ENCODE peak calls at places on chromosomes 2 and 18, in five cellular contexts. V is GM06990, R is pancreas, M is uterus, Q is BJ. W is an unnamed sample.

GRCh38 chr18:22900558-22901183 is 32.5 kb upstream of the RBBP8 start:
- DNase-seq in V (no peak), R (peak; percentile 60), M (no peak), Q (no peak), W (peak; percentile 23)

GRCh38 chr2:99088017-99088416 is 53.5 kb upstream of the C2orf15 start:
- DNase-seq in V (peak; percentile 15), R (no peak), M (no peak), Q (no peak), W (no peak)

GRCh38 chr2:16102976-16103380 is 162.6 kb downstream of the MYCN start:
- DNase-seq in V (no peak), R (no peak), M (no peak), Q (no peak), W (no peak)

GRCh38 chr18:72155327-72155726 is 388.8 kb downstream of the CBLN2 start:
- DNase-seq in V (no peak), R (no peak), M (no peak), Q (no peak), W (no peak)

GRCh38 chr2:45904267-45904921 is 252.9 kb downstream of the PRKCE start:
- DNase-seq in V (no peak), R (no peak), M (no peak), Q (no peak), W (peak; percentile 74)

GRCh38 chr2:240123821-240124650 is 12.1 kb downstream of the COPS9 start:
- DNase-seq in V (no peak), R (no peak), M (no peak), Q (no peak), W (no peak)

GRCh38 chr2:223537669-223538601 is 64.2 kb downstream of the SCG2 start:
- DNase-seq in V (no peak), R (no peak), M (no peak), Q (no peak), W (peak; percentile 24)

GRCh38 chr2:40344364-40344763 is 107.5 kb downstream of the SLC8A1 start:
- DNase-seq in V (no peak), R (no peak), M (no peak), Q (no peak), W (no peak)

GRCh38 chr18:40489301-40489700 is 1465.7 kb upstream of the PIK3C3 start:
- DNase-seq in V (no peak), R (no peak), M (no peak), Q (no peak), W (no peak)

GRCh38 chr2:218130373-218130772 is 4.5 kb downstream of the CXCR2 start:
- DNase-seq in V (no peak), R (no peak), M (no peak), Q (no peak), W (no peak)

GRCh38 chr2:217714268-217714643 is 288.5 kb downstream of the TNS1 start:
- DNase-seq in V (no peak), R (no peak), M (no peak), Q (no peak), W (peak; percentile 43)

GRCh38 chr18:28163201-28163778 is 13.6 kb downstream of the CDH2 start:
- DNase-seq in V (no peak), R (no peak), M (no peak), Q (no peak), W (peak; percentile 88)

GRCh38 chr2:197247083-197247482 is 63.5 kb downstream of the ANKRD44 start:
- DNase-seq in V (no peak), R (no peak), M (no peak), Q (no peak), W (no peak)

GRCh38 chr2:199704358-199705238 is 146.4 kb downstream of the FTCDNL1 start:
- DNase-seq in V (no peak), R (peak; percentile 30), M (no peak), Q (no peak), W (peak; percentile 15)

GRCh38 chr18:70936160-70936559 is 647.3 kb downstream of the SOCS6 start:
- DNase-seq in V (no peak), R (no peak), M (no peak), Q (no peak), W (no peak)

GRCh38 chr2:222903234-222904220 is 42.7 kb downstream of the ACSL3 start:
- DNase-seq in V (no peak), R (peak; percentile 43), M (peak; percentile 28), Q (no peak), W (peak; percentile 78)

GRCh38 chr2:204479557-204479956 is 65.7 kb upstream of the PARD3B start:
- DNase-seq in V (no peak), R (no peak), M (no peak), Q (no peak), W (peak; percentile 35)

GRCh38 chr2:113276216-113276905 is 2.4 kb downstream of the PAX8 start:
- DNase-seq in V (no peak), R (no peak), M (no peak), Q (no peak), W (no peak)

GRCh38 chr2:68196120-68196716 is 38.5 kb downstream of the PNO1 start:
- DNase-seq in V (no peak), R (no peak), M (peak; percentile 51), Q (no peak), W (peak; percentile 66)

GRCh38 chr2:102241616-102242260 is 54.9 kb downstream of the IL1RL2 start:
- DNase-seq in V (no peak), R (no peak), M (no peak), Q (no peak), W (no peak)

GRCh38 chr2:102240640-102241370 is 54.0 kb downstream of the IL1RL2 start:
- DNase-seq in V (peak; percentile 72), R (peak; percentile 90), M (peak; percentile 91), Q (peak; percentile 82), W (peak; percentile 96)

GRCh38 chr2:102251042-102251848 is 60.1 kb upstream of the IL1RL1 start:
- DNase-seq in V (peak; percentile 28), R (peak; percentile 46), M (no peak), Q (no peak), W (no peak)

GRCh38 chr2:102250278-102250821 is 61.0 kb upstream of the IL1RL1 start:
- DNase-seq in V (no peak), R (no peak), M (no peak), Q (no peak), W (no peak)

GRCh38 chr2:102245266-102246151 is 58.7 kb downstream of the IL1RL2 start:
- DNase-seq in V (no peak), R (no peak), M (no peak), Q (peak; percentile 38), W (peak; percentile 81)
- H3K4me3 ChIP-seq in V (no peak overlapping the region), R (no peak overlapping the region), M (no peak overlapping the region), Q (peak overlapping the region; percentile 18), W (no peak overlapping the region)

GRCh38 chr2:241703128-241703604 is 1.3 kb downstream of the ING5 start:
- DNase-seq in V (no peak), R (no peak), M (no peak), Q (no peak), W (peak; percentile 27)
- TF ChIP-seq CTCF in V (no peak), R (no peak), M (no peak), Q (no peak), W (peak; percentile 26)

GRCh38 chr2:441258-442023 is 153.6 kb upstream of the ALKAL2 start:
- DNase-seq in V (no peak), R (no peak), M (no peak), Q (no peak), W (no peak)
- H3K4me3 ChIP-seq in V (peak overlapping the region; percentile 50), R (no peak overlapping the region), M (no peak overlapping the region), Q (no peak overlapping the region), W (no peak overlapping the region)

GRCh38 chr2:157840568-157841156 is 35.5 kb downstream of the ACVR1 start:
- DNase-seq in V (no peak), R (peak; percentile 73), M (no peak), Q (no peak), W (peak; percentile 56)
- TF ChIP-seq CTCF in V (no peak), R (no peak), M (no peak), Q (no peak), W (peak; percentile 24)